ENCODE peak calls at places on chromosomes 11 and 22, in four cellular contexts. One of them, this sample, is unnamed.

GRCh38 chr11:64499261-64500004 is 91.6 kb upstream of the SLC22A12 start:
- DNase-seq in M059J: no peak
- DNase-seq in pancreas: no peak
- DNase-seq in foreskin fibroblast: no peak
- DNase-seq in this sample: no peak

GRCh38 chr11:130652671-130653335 is 204.4 kb downstream of the ADAMTS15 start:
- DNase-seq in M059J: no peak
- DNase-seq in pancreas: no peak
- DNase-seq in foreskin fibroblast: peak; percentile 92
- DNase-seq in this sample: peak; percentile 95

GRCh38 chr22:45628508-45628907 is 43.1 kb upstream of the ATXN10 start:
- DNase-seq in M059J: no peak
- DNase-seq in pancreas: no peak
- DNase-seq in foreskin fibroblast: no peak
- DNase-seq in this sample: no peak

GRCh38 chr11:21988477-21988876 is 204.4 kb upstream of the ANO5 start:
- DNase-seq in M059J: no peak
- DNase-seq in pancreas: no peak
- DNase-seq in foreskin fibroblast: no peak
- DNase-seq in this sample: peak; percentile 29

GRCh38 chr11:121810291-121810690 is 305.7 kb downstream of the BLID start:
- DNase-seq in M059J: peak; percentile 89
- DNase-seq in pancreas: no peak
- DNase-seq in foreskin fibroblast: peak; percentile 85
- DNase-seq in this sample: no peak

GRCh38 chr11:65653229-65654225 is 9.2 kb downstream of the RELA start:
- DNase-seq in M059J: peak; percentile 23
- DNase-seq in pancreas: peak; percentile 42
- DNase-seq in foreskin fibroblast: peak; percentile 34
- DNase-seq in this sample: peak; percentile 22

GRCh38 chr11:75518771-75519653 is 6.7 kb downstream of the GDPD5 start:
- DNase-seq in M059J: no peak
- DNase-seq in pancreas: no peak
- DNase-seq in foreskin fibroblast: no peak
- DNase-seq in this sample: no peak

GRCh38 chr11:115709297-115709696 is 205.1 kb upstream of the CADM1 start:
- DNase-seq in M059J: no peak
- DNase-seq in pancreas: no peak
- DNase-seq in foreskin fibroblast: no peak
- DNase-seq in this sample: no peak

GRCh38 chr22:22721681-22722309 is 77.4 kb downstream of the GGTLC2 start:
- DNase-seq in M059J: peak; percentile 4
- DNase-seq in pancreas: no peak
- DNase-seq in foreskin fibroblast: peak; percentile 87
- DNase-seq in this sample: peak; percentile 83

GRCh38 chr11:130197386-130198035 is 37.9 kb downstream of the ST14 start:
- DNase-seq in M059J: peak; percentile 78
- DNase-seq in pancreas: no peak
- DNase-seq in foreskin fibroblast: no peak
- DNase-seq in this sample: no peak

GRCh38 chr11:59145534-59145933 is 2.9 kb downstream of the FAM111A start:
- DNase-seq in M059J: peak; percentile 12
- DNase-seq in pancreas: no peak
- DNase-seq in foreskin fibroblast: peak; percentile 86
- DNase-seq in this sample: peak; percentile 51

GRCh38 chr11:123251656-123252344 is 56.8 kb upstream of the CLMP start:
- DNase-seq in M059J: no peak
- DNase-seq in pancreas: no peak
- DNase-seq in foreskin fibroblast: peak; percentile 84
- DNase-seq in this sample: no peak

GRCh38 chr22:48824673-48825651 is 1002.7 kb downstream of the BRD1 start:
- DNase-seq in M059J: no peak
- DNase-seq in pancreas: no peak
- DNase-seq in foreskin fibroblast: no peak
- DNase-seq in this sample: no peak

GRCh38 chr22:30636226-30637077 is 871 bp downstream of the SLC35E4 start:
- DNase-seq in M059J: peak; percentile 23
- DNase-seq in pancreas: peak; percentile 24
- DNase-seq in foreskin fibroblast: peak; percentile 55
- DNase-seq in this sample: no peak

GRCh38 chr11:120169981-120170698 is 32.2 kb upstream of the TRIM29 start:
- DNase-seq in M059J: no peak
- DNase-seq in pancreas: no peak
- DNase-seq in foreskin fibroblast: no peak
- DNase-seq in this sample: no peak

This sample was measured in renal cortical epithelial cell.